ENCODE peak calls at places on chromosomes 12 and 14, in four cellular contexts. T, A, P and K are unnamed samples.

GRCh38 chr12:83664650-83665049 is 977.9 kb downstream of the TMTC2 start:
- DNase-seq in P (no peak), A (no peak), T (peak), K (no peak)

GRCh38 chr14:68297871-68298468 is 478.4 kb downstream of the RAD51B start:
- DNase-seq in P (peak), T (peak), A (peak), K (no peak)

GRCh38 chr12:93089805-93090569 is 160.9 kb upstream of the EEA1 start:
- DNase-seq in P (peak), T (no peak), A (peak), K (peak)

GRCh38 chr14:99944241-99944651 is 121.0 kb upstream of the EVL start:
- DNase-seq in A (no peak), P (no peak), T (no peak), K (no peak)

GRCh38 chr14:100237735-100238418 is 1.1 kb upstream of the YY1 start:
- DNase-seq in P (no peak), A (peak), T (peak), K (no peak)

GRCh38 chr12:71652656-71653055 is 11.0 kb downstream of the ZFC3H1 start:
- DNase-seq in T (no peak), A (no peak), P (peak), K (no peak)

GRCh38 chr12:52380271-52380694 is 5.2 kb downstream of the KRT84 start:
- DNase-seq in T (peak), P (peak), A (no peak), K (no peak)

GRCh38 chr14:39023939-39024871 is 78.8 kb downstream of the SEC23A start:
- DNase-seq in P (no peak), A (no peak), T (no peak), K (no peak)

GRCh38 chr12:21500786-21501257 is 613 bp downstream of the RECQL start:
- DNase-seq in T (no peak), P (no peak), A (no peak), K (no peak)

GRCh38 chr12:128779901-128780300 is 43.9 kb downstream of the SLC15A4 start:
- DNase-seq in T (no peak), A (no peak), P (no peak), K (no peak)

GRCh38 chr14:95104911-95105310 is 52.4 kb downstream of the DICER1 start:
- DNase-seq in A (no peak), T (no peak), P (no peak), K (no peak)

GRCh38 chr12:126772171-126772864 is 1494.7 kb upstream of the TMEM132C start:
- DNase-seq in T (no peak), P (peak), A (peak), K (no peak)

GRCh38 chr12:111687255-111687654 is 1.4 kb downstream of the ACAD10 start:
- DNase-seq in A (no peak), T (no peak), P (no peak), K (no peak)

GRCh38 chr12:52245962-52246577 is 13.0 kb downstream of the KRT7 start:
- DNase-seq in T (no peak), A (no peak), P (no peak), K (no peak)

GRCh38 chr14:93587330-93587729 is 156.6 kb downstream of the UNC79 start:
- DNase-seq in P (no peak), A (no peak), T (no peak), K (no peak)

GRCh38 chr14:70884595-70885342 is 22.5 kb upstream of the PCNX1 start:
- DNase-seq in P (peak), A (no peak), T (no peak), K (no peak)

GRCh38 chr14:104435147-104436046 is 144.2 kb upstream of the C14orf180 start:
- DNase-seq in T (no peak), P (no peak), A (no peak), K (no peak)

GRCh38 chr12:57944313-57945023 is 3.1 kb downstream of the ATP23 start:
- DNase-seq in P (no peak), T (no peak), A (no peak), K (no peak)

GRCh38 chr14:85248881-85249635 is 280.9 kb upstream of the FLRT2 start:
- DNase-seq in P (peak), A (peak), T (no peak), K (no peak)

GRCh38 chr14:45972416-45972815 is 679.2 kb downstream of the RPL10L start:
- DNase-seq in P (no peak), T (no peak), A (no peak), K (no peak)

GRCh38 chr12:57235012-57235727 is 5.7 kb downstream of the SHMT2 start:
- DNase-seq in T (no peak), A (peak), P (peak), K (no peak)

GRCh38 chr14:34043627-34044372 is 92.9 kb upstream of the EGLN3 start:
- DNase-seq in T (no peak), P (no peak), A (no peak), K (no peak)

GRCh38 chr12:11431486-11431885 is 36.1 kb upstream of the PRB2 start:
- DNase-seq in P (no peak), T (no peak), A (no peak), K (no peak)

GRCh38 chr12:89999699-90000505 is 291.3 kb upstream of the ATP2B1 start:
- DNase-seq in A (peak), P (peak), T (no peak), K (no peak)

GRCh38 chr12:116539905-116540482 is 19.2 kb upstream of the MAP1LC3B2 start:
- DNase-seq in A (peak), T (peak), P (peak), K (no peak)

GRCh38 chr12:86193931-86194330 is 62.3 kb downstream of the MGAT4C start:
- DNase-seq in A (peak), T (no peak), P (peak), K (no peak)

GRCh38 chr12:70007687-70008086 is 182.7 kb downstream of the MYRFL start:
- DNase-seq in T (no peak), A (no peak), P (peak), K (no peak)

GRCh38 chr14:53710615-53711014 is 246.0 kb downstream of the BMP4 start:
- DNase-seq in P (no peak), A (no peak), T (no peak), K (no peak)